ENCODE peak calls at places on chromosomes 7 and 10, in six cellular contexts. U, Y, L, O, D and X are unnamed samples.
A peak's percentile ranks its signal among the peaks of the same experiment; 100 is the strongest.

GRCh38 chr7:6475433-6476186 is 27.9 kb upstream of the DAGLB start:
- DNase-seq in U (no peak), Y (no peak), L (no peak), O (no peak), D (no peak), X (no peak)

GRCh38 chr10:132412316-132413192 is 15.6 kb downstream of the PWWP2B start:
- DNase-seq in U (no peak), Y (no peak), L (peak; percentile 77), O (no peak), D (no peak), X (no peak)

GRCh38 chr7:96016056-96016455 is 243.7 kb downstream of the DYNC1I1 start:
- DNase-seq in U (no peak), Y (no peak), L (no peak), O (no peak), D (no peak), X (no peak)

GRCh38 chr10:1509003-1509402 is 228.3 kb downstream of the ADARB2 start:
- DNase-seq in U (no peak), Y (no peak), L (no peak), O (no peak), D (no peak), X (no peak)

GRCh38 chr10:125114761-125115391 is 45.5 kb downstream of the CTBP2 start:
- DNase-seq in U (no peak), Y (no peak), L (no peak), O (no peak), D (no peak), X (no peak)

GRCh38 chr10:123554656-123555055 is 111.5 kb upstream of the GPR26 start:
- DNase-seq in U (no peak), Y (no peak), L (no peak), O (no peak), D (no peak), X (no peak)

GRCh38 chr10:31770307-31770902 is 158.2 kb downstream of the ARHGAP12 start:
- DNase-seq in U (peak; percentile 67), Y (peak; percentile 17), L (peak; percentile 76), O (peak; percentile 26), D (peak; percentile 62), X (peak; percentile 47)

GRCh38 chr10:5297996-5298395 is 66.8 kb upstream of the UCN3 start:
- DNase-seq in U (no peak), Y (no peak), L (no peak), O (no peak), D (no peak), X (no peak)

GRCh38 chr7:108363659-108364058 is 92.6 kb downstream of the NRCAM start:
- DNase-seq in U (no peak), Y (no peak), L (no peak), O (no peak), D (no peak), X (no peak)

GRCh38 chr7:13282377-13282980 is 595.0 kb downstream of the ARL4A start:
- DNase-seq in U (no peak), Y (no peak), L (no peak), O (peak; percentile 44), D (no peak), X (peak; percentile 46)

GRCh38 chr10:132392811-132393694 is 3.9 kb upstream of the PWWP2B start:
- DNase-seq in U (no peak), Y (peak; percentile 23), L (peak; percentile 16), O (peak; percentile 32), D (no peak), X (peak; percentile 17)

GRCh38 chr10:103676058-103676785 is 179.2 kb downstream of the SH3PXD2A start:
- DNase-seq in U (no peak), Y (no peak), L (no peak), O (no peak), D (no peak), X (no peak)

GRCh38 chr10:113187066-113187777 is 237.2 kb downstream of the TCF7L2 start:
- DNase-seq in U (no peak), Y (no peak), L (no peak), O (no peak), D (no peak), X (no peak)

GRCh38 chr10:76509501-76509900 is 1078.1 kb downstream of the LRMDA start:
- DNase-seq in U (no peak), Y (no peak), L (no peak), O (no peak), D (no peak), X (no peak)

GRCh38 chr7:142874409-142874808 is 11.1 kb downstream of the TRPV6 start:
- DNase-seq in U (no peak), Y (no peak), L (no peak), O (no peak), D (no peak), X (no peak)

GRCh38 chr7:142440219-142441073 is 182.6 kb upstream of the PRSS58 start:
- DNase-seq in U (no peak), Y (peak; percentile 20), L (no peak), O (peak; percentile 92), D (no peak), X (no peak)

GRCh38 chr10:42933454-42934340 is 143.2 kb upstream of the RET start:
- DNase-seq in U (peak; percentile 44), Y (no peak), L (peak; percentile 78), O (no peak), D (no peak), X (no peak)

GRCh38 chr7:102255916-102256315 is 30.8 kb upstream of the SH2B2 start:
- DNase-seq in U (no peak), Y (no peak), L (no peak), O (no peak), D (no peak), X (no peak)

GRCh38 chr10:43048301-43049051 is 28.4 kb upstream of the RET start:
- DNase-seq in U (peak; percentile 13), Y (no peak), L (no peak), O (no peak), D (no peak), X (no peak)

GRCh38 chr10:82497451-82497850 is 622.5 kb downstream of the NRG3 start:
- DNase-seq in U (no peak), Y (no peak), L (no peak), O (no peak), D (no peak), X (no peak)

GRCh38 chr10:126264089-126265018 is 123.9 kb downstream of the ADAM12 start:
- DNase-seq in U (no peak), Y (no peak), L (no peak), O (no peak), D (no peak), X (no peak)

GRCh38 chr7:29879609-29880008 is 73.3 kb downstream of the WIPF3 start:
- DNase-seq in U (no peak), Y (no peak), L (no peak), O (no peak), D (no peak), X (no peak)

GRCh38 chr7:149422914-149423285 is 38.0 kb downstream of the ZNF777 start:
- DNase-seq in U (peak; percentile 43), Y (no peak), L (peak; percentile 73), O (no peak), D (peak; percentile 41), X (no peak)

GRCh38 chr10:46299267-46299530 is 12.4 kb downstream of the ANTXRL start:
- DNase-seq in U (no peak), Y (no peak), L (no peak), O (no peak), D (no peak), X (no peak)

GRCh38 chr7:107242267-107242666 is 73.5 kb downstream of the HBP1 start:
- DNase-seq in U (no peak), Y (no peak), L (no peak), O (no peak), D (no peak), X (no peak)

GRCh38 chr7:43764039-43764789 is 5.7 kb downstream of the BLVRA start:
- DNase-seq in U (peak; percentile 39), Y (no peak), L (no peak), O (peak; percentile 45), D (peak; percentile 65), X (peak; percentile 80)

GRCh38 chr10:127216284-127216683 is 19.9 kb upstream of the INSYN2A start:
- DNase-seq in U (no peak), Y (no peak), L (no peak), O (no peak), D (no peak), X (no peak)

GRCh38 chr10:77020426-77021040 is 617.1 kb downstream of the KCNMA1 start:
- DNase-seq in U (no peak), Y (no peak), L (no peak), O (no peak), D (no peak), X (no peak)

GRCh38 chr10:30783939-30784500 is 154.5 kb upstream of the LYZL2 start:
- DNase-seq in U (peak; percentile 89), Y (no peak), L (peak; percentile 95), O (peak; percentile 72), D (peak; percentile 86), X (peak; percentile 66)

GRCh38 chr7:92634924-92635519 is 44.8 kb upstream of the FAM133B start:
- DNase-seq in U (no peak), Y (peak; percentile 54), L (no peak), O (peak; percentile 84), D (no peak), X (peak; percentile 97)

GRCh38 chr7:130145424-130146106 is 59.6 kb downstream of the TMEM209 start:
- DNase-seq in U (no peak), Y (no peak), L (no peak), O (no peak), D (no peak), X (no peak)

GRCh38 chr7:48140001-48140681 is 31.1 kb upstream of the ABCA13 start:
- DNase-seq in U (no peak), Y (peak; percentile 94), L (no peak), O (no peak), D (no peak), X (peak; percentile 49)

GRCh38 chr7:151046603-151047573 is 1.4 kb upstream of the ASIC3 start:
- DNase-seq in U (no peak), Y (no peak), L (no peak), O (no peak), D (no peak), X (peak; percentile 40)

GRCh38 chr10:104441601-104442000 is 88.0 kb downstream of the CFAP58 start:
- DNase-seq in U (no peak), Y (no peak), L (no peak), O (peak; percentile 73), D (no peak), X (peak; percentile 18)

GRCh38 chr10:89214766-89215165 is 7.6 kb upstream of the CH25H start:
- DNase-seq in U (no peak), Y (no peak), L (no peak), O (no peak), D (no peak), X (no peak)